ENCODE peak calls at places on chromosomes 16 and 17, in seven cellular contexts. Z is stomach, P is colonic mucosa, A is brain microvascular endothelial cell, R is OCI-LY7, N is GM12865, Q is upper lobe of right lung. M is an unnamed sample.

GRCh38 chr17:62869885-62870580 is 61.9 kb upstream of the MARCHF10 start:
- DNase-seq in Z (no peak), P (no peak), A (peak), R (no peak), N (peak), Q (no peak), M (peak)

GRCh38 chr17:33125552-33125950 is 133.9 kb downstream of the SPACA3 start:
- DNase-seq in Z (no peak), P (no peak), A (no peak), R (no peak), N (no peak), Q (no peak), M (no peak)

GRCh38 chr17:27439342-27439741 is 16.9 kb upstream of the KSR1 start:
- DNase-seq in Z (no peak), P (no peak), A (no peak), R (no peak), N (no peak), Q (peak), M (no peak)

GRCh38 chr17:67243284-67243683 is 1.7 kb downstream of the HELZ start:
- DNase-seq in Z (no peak), P (no peak), A (no peak), R (no peak), N (no peak), Q (no peak), M (no peak)

GRCh38 chr17:19389386-19389785 is 2.4 kb upstream of the MFAP4 start:
- DNase-seq in Z (no peak), P (no peak), A (no peak), R (no peak), N (no peak), Q (no peak), M (no peak)

GRCh38 chr16:27449434-27450188 is 47.6 kb downstream of the IL21R start:
- DNase-seq in Z (peak), P (no peak), A (no peak), R (peak), N (peak), Q (no peak), M (no peak)

GRCh38 chr16:49315602-49316001 is 34.0 kb upstream of the CBLN1 start:
- DNase-seq in Z (no peak), P (no peak), A (no peak), R (no peak), N (no peak), Q (no peak), M (no peak)

GRCh38 chr16:49620868-49621239 is 235.1 kb downstream of the ZNF423 start:
- DNase-seq in Z (no peak), P (no peak), A (no peak), R (no peak), N (no peak), Q (no peak), M (no peak)

GRCh38 chr16:73036074-73036826 is 11.7 kb downstream of the ZFHX3 start:
- DNase-seq in Z (no peak), P (no peak), A (no peak), R (no peak), N (peak), Q (peak), M (no peak)

GRCh38 chr17:55177159-55177913 is 87.4 kb upstream of the HLF start:
- DNase-seq in Z (no peak), P (no peak), A (no peak), R (peak), N (peak), Q (no peak), M (peak)

GRCh38 chr16:86050111-86050510 is 151.1 kb downstream of the IRF8 start:
- DNase-seq in Z (no peak), P (no peak), A (no peak), R (no peak), N (no peak), Q (no peak), M (no peak)

GRCh38 chr17:78114831-78115723 is 13.5 kb downstream of the TMC6 start:
- DNase-seq in Z (no peak), P (no peak), A (no peak), R (no peak), N (no peak), Q (no peak), M (no peak)

GRCh38 chr17:40558300-40558584 is 7.0 kb downstream of the CCR7 start:
- DNase-seq in Z (peak), P (no peak), A (no peak), R (no peak), N (peak), Q (no peak), M (no peak)

GRCh38 chr16:75263963-75264445 is 12.6 kb upstream of the BCAR1 start:
- DNase-seq in Z (no peak), P (no peak), A (no peak), R (no peak), N (no peak), Q (no peak), M (no peak)

GRCh38 chr16:79088971-79089370 is 511.6 kb downstream of the MAF start:
- DNase-seq in Z (no peak), P (no peak), A (no peak), R (no peak), N (no peak), Q (no peak), M (no peak)

GRCh38 chr16:78609542-78610253 is 510.2 kb downstream of the WWOX start:
- DNase-seq in Z (no peak), P (no peak), A (no peak), R (no peak), N (no peak), Q (no peak), M (no peak)

GRCh38 chr17:17351356-17351891 is 48.3 kb downstream of the NT5M start:
- DNase-seq in Z (peak), P (no peak), A (no peak), R (no peak), N (no peak), Q (peak), M (no peak)

GRCh38 chr16:50884066-50884860 is 142.4 kb downstream of the CYLD start:
- DNase-seq in Z (no peak), P (no peak), A (no peak), R (peak), N (peak), Q (no peak), M (no peak)

GRCh38 chr16:2715519-2715918 is 4.5 kb downstream of the PRSS27 start:
- DNase-seq in Z (peak), P (peak), A (peak), R (peak), N (peak), Q (peak), M (peak)

GRCh38 chr16:83912152-83912948 is 13.4 kb downstream of the MLYCD start:
- DNase-seq in Z (no peak), P (no peak), A (no peak), R (no peak), N (no peak), Q (no peak), M (peak)

GRCh38 chr17:27630607-27631408 is at the start of gene LGALS9:
- DNase-seq in Z (peak), P (peak), A (peak), R (peak), N (peak), Q (no peak), M (no peak)

GRCh38 chr17:39979865-39980401 is 674 bp upstream of the PSMD3 start:
- DNase-seq in Z (no peak), P (peak), A (peak), R (peak), N (peak), Q (no peak), M (peak)

GRCh38 chr16:89593841-89594240 is 18.3 kb downstream of the CPNE7 start:
- DNase-seq in Z (no peak), P (no peak), A (no peak), R (no peak), N (no peak), Q (no peak), M (no peak)

GRCh38 chr17:64328036-64328874 is 62.4 kb downstream of the PECAM1 start:
- DNase-seq in Z (no peak), P (no peak), A (no peak), R (no peak), N (no peak), Q (no peak), M (no peak)

GRCh38 chr16:77898671-77899211 is 110.4 kb downstream of the VAT1L start:
- DNase-seq in Z (no peak), P (no peak), A (no peak), R (no peak), N (no peak), Q (no peak), M (no peak)

GRCh38 chr17:80970762-80971703 is 20.6 kb upstream of the CHMP6 start:
- DNase-seq in Z (no peak), P (no peak), A (no peak), R (no peak), N (no peak), Q (no peak), M (no peak)

GRCh38 chr16:86200722-86201121 is 301.8 kb downstream of the IRF8 start:
- DNase-seq in Z (no peak), P (no peak), A (no peak), R (no peak), N (no peak), Q (no peak), M (no peak)

DNA sequence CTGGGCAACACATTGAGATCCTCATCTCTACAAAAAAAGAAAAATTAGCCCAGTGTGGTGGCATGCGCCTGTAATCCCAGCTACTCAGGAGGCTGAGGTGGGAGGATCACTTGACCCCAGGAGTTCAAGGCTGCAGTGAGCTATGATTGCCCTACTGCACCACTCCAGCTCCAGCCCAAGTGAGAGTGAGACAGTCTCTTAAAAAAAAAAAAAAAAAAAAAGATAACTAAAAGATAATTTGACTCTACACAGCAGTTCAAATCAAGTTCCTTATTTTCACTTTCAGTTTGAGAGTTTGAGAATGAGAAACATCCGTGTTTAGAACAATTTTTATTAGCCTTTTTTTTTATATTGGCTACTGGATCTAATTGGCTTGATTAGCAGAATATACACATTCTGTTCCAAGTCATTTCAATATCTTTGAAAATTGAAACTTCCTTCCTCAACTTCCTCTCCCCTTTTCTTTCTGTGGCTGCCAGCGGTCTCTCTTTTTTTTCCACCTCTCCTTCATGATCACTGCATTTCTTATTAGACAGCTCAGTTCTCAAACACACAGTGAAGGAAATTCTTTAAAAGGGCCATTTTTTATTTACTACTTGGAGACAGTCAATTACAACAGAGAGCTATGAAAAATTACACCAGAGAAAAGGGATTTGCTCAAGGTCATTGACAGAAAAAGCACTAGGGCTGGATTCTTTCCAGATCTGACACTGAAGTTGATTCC is 4.5 kb upstream of the ACSF2 start:
- DNase-seq in Z (no peak), P (no peak), A (no peak), R (peak), N (peak), Q (no peak), M (no peak)
- H3K4me3 ChIP-seq in Z (peak), P (no peak), A (peak), R (peak), N (peak), Q (peak), M (no peak)

GRCh38 chr17:9002610-9003354 is 18.5 kb upstream of the NTN1 start:
- DNase-seq in Z (no peak), P (no peak), A (no peak), R (no peak), N (peak), Q (no peak), M (peak)
- TF ChIP-seq CTCF in Z (no peak), P (no peak), A (peak), R (no peak), N (peak), Q (peak), M (no peak)

DNA sequence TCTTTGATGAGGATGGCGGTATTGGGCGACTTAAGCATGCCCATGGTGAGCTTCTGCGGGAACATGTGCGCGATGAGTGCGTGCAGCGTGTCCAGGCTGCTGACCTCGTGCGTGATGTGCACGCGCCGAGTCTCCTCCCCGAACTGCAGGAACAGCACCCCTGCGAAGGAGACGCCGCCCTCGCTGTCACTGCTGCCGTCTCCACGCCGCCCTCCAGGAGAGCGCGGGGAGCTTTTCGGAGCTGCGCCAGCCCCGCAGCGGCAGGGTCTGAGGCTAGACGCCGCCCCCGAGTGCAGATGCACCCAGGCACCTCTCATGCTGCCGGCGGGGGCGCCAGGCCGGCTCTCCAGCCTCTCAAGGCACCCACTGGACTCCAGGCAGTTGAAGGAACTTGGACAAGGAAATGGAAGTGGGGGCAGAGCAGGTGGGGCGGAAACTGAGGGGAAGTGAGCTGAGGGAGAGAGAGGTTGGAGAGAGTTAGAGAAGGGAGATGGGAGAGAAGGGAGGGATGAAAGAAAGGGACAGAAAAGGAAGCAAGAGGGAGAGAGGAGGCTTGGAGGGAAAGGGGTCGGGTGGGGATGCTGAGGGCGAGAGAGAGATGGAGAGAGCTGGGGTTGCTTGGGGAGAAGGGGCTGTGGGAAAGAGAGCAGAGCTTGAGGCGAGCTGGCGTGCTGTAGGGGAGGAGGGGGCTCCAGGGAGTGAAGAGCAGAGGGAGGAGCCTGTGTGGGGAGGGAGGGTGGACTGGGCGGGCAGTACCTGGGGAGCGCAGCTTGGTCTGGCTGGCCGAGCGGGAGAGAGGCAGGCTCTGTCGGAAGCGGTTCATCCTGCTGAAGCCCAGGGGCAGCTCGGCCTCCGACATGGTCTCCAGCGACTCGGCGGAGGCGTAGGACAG is 42.1 kb downstream of the SRCIN1 start:
- DNase-seq in Z (no peak), P (no peak), A (no peak), R (no peak), N (no peak), Q (no peak), M (no peak)
- H3K4me3 ChIP-seq in Z (no peak), P (no peak), A (no peak), R (no peak), N (no peak), Q (no peak), M (no peak)

GRCh38 chr16:23432176-23433128 is 20.5 kb downstream of the COG7 start:
- DNase-seq in Z (no peak), P (no peak), A (no peak), R (peak), N (no peak), Q (no peak), M (peak)
- TF ChIP-seq CTCF in Z (no peak), P (peak), A (peak), R (peak), N (no peak), Q (peak), M (peak)

GRCh38 chr17:58968662-58969061 is 138.0 kb downstream of the TRIM37 start:
- DNase-seq in Z (no peak), P (no peak), A (no peak), R (no peak), N (no peak), Q (no peak), M (no peak)

GRCh38 chr17:58974354-58974753 is 132.3 kb downstream of the TRIM37 start:
- DNase-seq in Z (no peak), P (no peak), A (no peak), R (no peak), N (no peak), Q (no peak), M (no peak)

GRCh38 chr17:58969156-58969555 is 137.5 kb downstream of the TRIM37 start:
- DNase-seq in Z (no peak), P (no peak), A (no peak), R (no peak), N (no peak), Q (no peak), M (no peak)

GRCh38 chr17:58969612-58970011 is 137.1 kb downstream of the TRIM37 start:
- DNase-seq in Z (no peak), P (no peak), A (no peak), R (no peak), N (no peak), Q (no peak), M (no peak)

DNA sequence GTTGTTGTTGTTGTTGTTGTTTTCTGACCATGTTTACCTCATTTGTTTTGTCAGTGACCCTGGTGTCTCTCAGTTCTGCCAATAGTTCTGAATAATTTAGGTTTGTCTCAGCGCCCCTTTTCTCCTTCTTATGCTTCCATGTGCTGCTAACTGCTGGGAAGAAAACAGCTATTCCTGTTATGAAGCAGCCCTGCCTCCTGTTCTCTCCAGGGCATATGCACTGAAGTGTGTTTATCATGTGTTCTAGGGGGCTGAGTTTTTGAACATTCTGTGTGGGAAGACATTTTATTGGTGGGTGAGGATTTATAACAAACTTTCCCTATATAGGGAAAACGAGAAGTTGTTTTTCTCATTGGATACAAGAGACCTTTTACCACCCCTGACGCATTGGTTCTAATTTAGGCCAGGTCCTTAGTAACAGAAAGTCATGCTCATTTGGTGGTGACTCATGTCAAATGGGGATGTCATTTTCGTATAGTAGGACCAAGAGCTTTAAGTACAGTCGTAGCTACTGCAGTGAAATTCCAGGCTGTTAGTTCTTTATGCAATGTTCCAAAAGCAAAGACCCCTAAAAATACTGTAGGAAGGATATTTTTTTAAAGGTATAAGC is 135.6 kb downstream of the TRIM37 start:
- DNase-seq in Z (no peak), P (no peak), A (peak), R (no peak), N (no peak), Q (no peak), M (no peak)
- H3K4me3 ChIP-seq in Z (no peak), P (no peak), A (no peak), R (no peak), N (no peak), Q (no peak), M (no peak)

GRCh38 chr16:55494994-55495421 is 13.9 kb upstream of the LPCAT2 start:
- DNase-seq in Z (peak), P (peak), A (peak), R (no peak), N (no peak), Q (no peak), M (peak)
- TF ChIP-seq CTCF in Z (peak), P (no peak), A (peak), R (no peak), N (no peak), Q (peak), M (peak)

DNA sequence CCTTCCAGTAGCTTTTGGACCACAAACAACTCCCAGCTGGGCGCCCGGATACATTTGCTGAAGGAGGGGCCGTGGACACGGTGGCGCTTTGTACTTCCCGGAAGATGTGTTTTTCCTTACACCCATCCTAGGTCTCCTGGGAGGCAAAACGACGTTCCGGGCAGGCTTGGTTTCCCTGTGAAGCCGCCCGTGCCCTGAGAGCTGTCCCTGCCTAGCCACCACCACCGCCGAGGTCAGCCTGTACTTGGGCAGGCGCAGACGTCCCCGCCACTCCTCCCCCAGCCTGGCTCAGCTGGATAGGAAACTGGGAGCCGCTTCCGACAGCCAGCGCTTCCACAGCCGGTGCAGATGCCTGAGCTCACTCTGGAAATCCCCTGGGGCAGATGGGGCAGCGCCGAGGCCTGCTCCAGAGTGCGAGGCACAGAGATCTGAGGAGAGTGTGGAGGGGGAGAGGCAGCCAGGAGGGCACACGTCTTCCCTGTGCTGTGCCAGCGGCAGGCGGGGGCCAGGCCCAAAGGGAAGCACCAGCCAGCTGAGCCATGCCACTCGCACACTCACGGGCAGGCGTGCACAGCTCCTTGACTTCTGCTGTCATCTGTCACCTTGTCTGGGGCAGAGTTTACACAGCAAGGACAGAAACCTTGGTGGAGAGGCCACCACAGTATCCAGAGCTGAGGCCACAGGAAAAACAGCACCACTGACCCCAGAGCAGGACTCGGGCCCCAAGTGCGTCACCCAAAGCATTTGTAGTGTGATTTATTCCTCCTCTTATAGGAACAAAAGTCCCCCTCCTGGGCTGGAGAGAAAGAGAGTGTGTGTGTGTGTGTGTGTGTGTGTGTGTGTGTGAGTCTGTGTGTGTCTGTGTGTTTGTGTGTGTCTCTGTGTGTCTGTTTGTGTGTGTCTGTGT is 3.0 kb downstream of the RHBDF2 start:
- DNase-seq in Z (peak), P (peak), A (peak), R (no peak), N (peak), Q (peak), M (peak)
- H3K4me3 ChIP-seq in Z (peak), P (no peak), A (peak), R (peak), N (peak), Q (peak), M (no peak)

M was measured in epithelial cell of esophagus.